ENCODE peak calls at places on chromosomes 16 and 17, in nine cellular contexts. Z is AG04450; V is fibroblast of mammary gland; U is left ventricle myocardium inferior; W is foreskin fibroblast; D is fibroblast of pulmonary artery; R is tibial nerve; H is CD8-positive, alpha-beta T cell; E is HepG2. L is an unnamed sample.

GRCh38 chr16:67860589-67861398 is 12.1 kb upstream of the EDC4 start:
- DNase-seq in D (no peak), H (no peak), V (peak; percentile 85), R (no peak), W (peak; percentile 51), Z (no peak), E (no peak), U (no peak), L (no peak)

GRCh38 chr17:4247981-4248388 is 15.8 kb downstream of the ANKFY1 start:
- DNase-seq in V (no peak), D (no peak), Z (no peak), R (no peak), H (no peak), W (no peak), U (no peak), E (peak; percentile 55), L (peak; percentile 12)

GRCh38 chr16:72819345-72819744 is 228.6 kb downstream of the ZFHX3 start:
- DNase-seq in W (peak; percentile 55), R (no peak), E (no peak), D (peak; percentile 29), Z (no peak), H (no peak), V (peak; percentile 88), U (no peak), L (peak; percentile 63)

GRCh38 chr17:6510321-6511023 is 45.9 kb downstream of the PITPNM3 start:
- DNase-seq in Z (no peak), W (no peak), V (no peak), H (no peak), R (no peak), D (no peak), E (no peak), U (no peak), L (no peak)

GRCh38 chr17:82035488-82035887 is 2.0 kb downstream of the DCXR start:
- DNase-seq in H (no peak), D (no peak), V (no peak), R (no peak), E (no peak), W (no peak), U (no peak), Z (no peak), L (no peak)

GRCh38 chr17:39754958-39755549 is 17.3 kb downstream of the GRB7 start:
- DNase-seq in D (no peak), R (no peak), H (no peak), E (no peak), V (no peak), W (no peak), U (no peak), Z (no peak), L (no peak)

GRCh38 chr16:4011225-4011939 is 104.9 kb downstream of the ADCY9 start:
- DNase-seq in V (no peak), H (no peak), Z (no peak), E (no peak), U (no peak), W (no peak), D (no peak), R (no peak), L (peak; percentile 66)

GRCh38 chr17:58416937-58417299 is 416 bp downstream of the RNF43 start:
- DNase-seq in V (no peak), Z (no peak), R (no peak), U (no peak), W (no peak), D (no peak), E (no peak), H (no peak), L (no peak)

GRCh38 chr17:60952747-60953146 is 275.1 kb downstream of the BCAS3 start:
- DNase-seq in H (no peak), V (no peak), U (no peak), R (no peak), E (no peak), D (no peak), Z (no peak), W (no peak), L (no peak)

DNA sequence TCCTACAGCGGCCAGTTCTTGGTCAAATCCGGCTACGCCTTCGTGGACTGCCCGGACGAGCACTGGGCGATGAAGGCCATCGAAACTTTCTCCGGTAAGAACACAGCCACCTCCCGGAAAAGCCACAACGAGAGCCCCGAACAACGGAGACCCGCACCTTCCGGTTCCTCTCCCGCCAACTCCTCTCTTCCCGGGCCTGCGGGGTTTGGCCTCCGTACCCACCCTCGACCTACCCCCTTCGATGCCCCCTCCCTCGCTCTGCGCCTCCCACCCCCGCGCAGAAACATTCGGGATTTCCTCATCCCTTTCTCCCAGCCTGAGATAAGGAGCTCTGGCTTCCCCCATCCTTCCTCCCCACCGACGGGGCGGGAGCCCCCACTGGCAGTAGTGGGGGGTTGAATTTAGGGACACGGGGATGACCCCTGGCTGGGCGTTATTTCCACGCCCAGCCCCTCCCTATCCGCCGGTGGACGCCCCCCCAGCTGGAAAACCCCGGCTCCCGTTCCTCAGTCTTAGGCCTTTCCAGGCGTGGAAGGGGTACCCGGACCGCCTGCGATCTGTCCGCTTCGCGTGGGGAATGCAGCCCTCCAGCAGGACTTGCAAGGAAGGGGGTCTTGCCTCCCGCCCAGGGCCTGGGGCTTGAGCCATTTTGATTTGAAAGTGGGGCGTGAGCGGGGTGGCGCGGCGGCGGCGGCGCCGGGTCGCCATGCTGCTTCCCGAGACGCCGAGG is 807 bp downstream of the IGF2BP1 start:
- DNase-seq in D (no peak), U (no peak), H (no peak), E (no peak), R (no peak), W (no peak), Z (no peak), V (no peak), L (peak; percentile 51)
- H3K4me3 ChIP-seq in D (peak overlapping the region; percentile 85), U (peak overlapping the region; percentile 50), H (peak overlapping the region; percentile 29), E (peak overlapping the region; percentile 90), R (no peak overlapping the region), W (peak overlapping the region; percentile 62), Z (peak overlapping the region; percentile 92), V (peak overlapping the region; percentile 24), L (peak overlapping the region; percentile 91)

GRCh38 chr16:1964046-1964505 is 550 bp downstream of the RPS2 start:
- DNase-seq in D (peak; percentile 43), E (no peak), H (no peak), W (peak; percentile 26), V (no peak), Z (no peak), R (no peak), U (no peak), L (peak; percentile 41)
- TF ChIP-seq CTCF in D (no peak), E (peak; percentile 5), H (no peak), W (no peak), V (no peak), Z (no peak), R (no peak), U (no peak), L (peak; percentile 26)

GRCh38 chr16:55572439-55572838 is 6.0 kb downstream of the CAPNS2 start:
- DNase-seq in E (no peak), V (peak; percentile 33), D (peak; percentile 29), U (no peak), R (no peak), W (no peak), H (no peak), Z (no peak), L (no peak)
- H3K4me3 ChIP-seq in E (no peak overlapping the region), V (no peak overlapping the region), D (no peak overlapping the region), U (no peak overlapping the region), R (no peak overlapping the region), W (no peak overlapping the region), H (no peak overlapping the region), Z (no peak overlapping the region), L (no peak overlapping the region)

GRCh38 chr16:69105501-69106361 is at the start of gene HAS3:
- DNase-seq in D (peak; percentile 67), E (peak; percentile 34), H (no peak), R (no peak), U (peak; percentile 50), W (peak; percentile 50), V (peak; percentile 49), Z (no peak), L (peak; percentile 80)
- TF ChIP-seq CTCF in D (peak; percentile 35), E (peak; percentile 69), H (no peak), R (no peak), U (peak; percentile 28), W (no peak), V (peak; percentile 13), Z (no peak), L (peak; percentile 52)

GRCh38 chr17:40782450-40782849 is at the start of gene KRT27:
- DNase-seq in Z (no peak), E (no peak), U (no peak), V (no peak), H (no peak), W (no peak), R (no peak), D (no peak), L (no peak)

GRCh38 chr17:40777971-40778370 is 4.4 kb downstream of the KRT27 start:
- DNase-seq in D (no peak), U (no peak), Z (no peak), W (no peak), H (no peak), E (no peak), R (no peak), V (no peak), L (no peak)

GRCh38 chr17:40777459-40777858 is 4.9 kb downstream of the KRT27 start:
- DNase-seq in Z (no peak), H (no peak), V (no peak), W (no peak), U (no peak), D (no peak), R (no peak), E (no peak), L (no peak)

GRCh38 chr17:40778466-40778865 is 3.9 kb downstream of the KRT27 start:
- DNase-seq in H (no peak), D (no peak), R (no peak), W (no peak), E (no peak), Z (no peak), V (no peak), U (no peak), L (no peak)

DNA sequence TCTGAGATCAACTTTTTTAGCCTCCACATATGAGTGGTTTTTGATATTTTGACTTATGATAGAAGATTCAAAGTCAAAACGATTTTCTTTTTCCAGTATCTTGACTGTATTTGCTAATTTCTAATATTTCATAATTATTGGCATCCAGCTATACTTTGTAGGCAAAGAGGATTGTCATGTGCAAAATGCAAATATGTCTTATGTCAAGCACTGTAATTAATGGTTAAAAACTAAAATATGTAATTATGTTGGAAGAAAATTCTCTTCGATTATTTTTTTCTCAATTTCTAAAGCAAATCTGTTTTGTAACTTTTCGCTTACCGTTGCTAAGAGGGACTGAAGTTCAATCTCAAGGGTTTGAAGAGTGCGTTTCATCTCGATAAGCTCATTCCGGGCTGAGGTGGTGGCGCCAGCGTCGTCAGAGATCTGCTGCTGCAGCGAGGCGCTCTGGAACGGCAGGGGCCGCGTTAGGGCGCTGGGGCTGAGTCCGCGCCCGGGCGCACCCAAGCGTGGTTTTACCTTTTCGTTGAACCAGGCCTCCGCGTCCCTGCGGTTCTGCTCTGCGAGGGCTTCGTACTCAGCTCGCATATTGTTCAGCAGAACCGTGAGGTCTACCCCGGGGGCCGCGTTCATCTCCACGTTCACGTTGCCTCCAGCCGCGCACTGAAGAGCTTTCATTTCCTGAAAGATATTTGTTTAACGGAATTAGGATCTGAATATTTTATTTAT is 3.0 kb downstream of the KRT27 start:
- DNase-seq in H (no peak), E (peak; percentile 18), D (no peak), U (no peak), V (no peak), R (no peak), Z (no peak), W (no peak), L (no peak)
- H3K4me3 ChIP-seq in H (no peak overlapping the region), E (peak overlapping the region; percentile 60), D (no peak overlapping the region), U (peak overlapping the region; percentile 43), V (no peak overlapping the region), R (no peak overlapping the region), Z (no peak overlapping the region), W (peak overlapping the region; percentile 11), L (no peak overlapping the region)